ENCODE peak calls at places on chromosomes 12 and 14, in nine cellular contexts. X is ovary, J is HCT116, H is A549, S is stomach, Z is sigmoid colon, Y is testis, G is suprapubic skin, I is uterus. V is an unnamed sample.
A peak's percentile ranks its signal among the peaks of the same experiment; 100 is the strongest.

GRCh38 chr12:3416670-3417069 is 74.3 kb upstream of the PRMT8 start:
- DNase-seq in X (no peak), J (no peak), H (no peak), S (no peak), Z (no peak), Y (no peak), G (no peak), I (no peak), V (no peak)

GRCh38 chr12:49342914-49343731 is 3.6 kb upstream of the DNAJC22 start:
- DNase-seq in X (no peak), J (no peak), H (peak; percentile 35), S (peak; percentile 24), Z (peak; percentile 65), Y (no peak), G (no peak), I (no peak), V (no peak)

GRCh38 chr12:132520421-132521199 is 30.7 kb downstream of the FBRSL1 start:
- DNase-seq in X (no peak), J (no peak), H (no peak), S (no peak), Z (no peak), Y (no peak), G (no peak), I (no peak), V (no peak)

GRCh38 chr12:107320031-107320928 is 226.9 kb upstream of the CRY1 start:
- DNase-seq in X (no peak), J (no peak), H (peak; percentile 81), S (no peak), Z (no peak), Y (peak; percentile 30), G (no peak), I (no peak), V (peak; percentile 59)

GRCh38 chr14:61300209-61300608 is 19.1 kb upstream of the TMEM30B start:
- DNase-seq in X (no peak), J (no peak), H (no peak), S (no peak), Z (no peak), Y (no peak), G (no peak), I (no peak), V (no peak)

GRCh38 chr12:19739195-19739776 is 300.0 kb downstream of the AEBP2 start:
- DNase-seq in X (peak; percentile 54), J (peak; percentile 40), H (peak; percentile 74), S (no peak), Z (no peak), Y (peak; percentile 67), G (no peak), I (no peak), V (peak; percentile 52)

GRCh38 chr12:47837190-47838171 is 17.8 kb upstream of the HDAC7 start:
- DNase-seq in X (peak; percentile 84), J (peak; percentile 66), H (peak; percentile 82), S (peak; percentile 79), Z (peak; percentile 90), Y (peak; percentile 84), G (no peak), I (peak; percentile 79), V (peak; percentile 68)

GRCh38 chr12:104712477-104712876 is 245.6 kb downstream of the SLC41A2 start:
- DNase-seq in X (no peak), J (no peak), H (no peak), S (no peak), Z (no peak), Y (no peak), G (no peak), I (no peak), V (no peak)

DNA sequence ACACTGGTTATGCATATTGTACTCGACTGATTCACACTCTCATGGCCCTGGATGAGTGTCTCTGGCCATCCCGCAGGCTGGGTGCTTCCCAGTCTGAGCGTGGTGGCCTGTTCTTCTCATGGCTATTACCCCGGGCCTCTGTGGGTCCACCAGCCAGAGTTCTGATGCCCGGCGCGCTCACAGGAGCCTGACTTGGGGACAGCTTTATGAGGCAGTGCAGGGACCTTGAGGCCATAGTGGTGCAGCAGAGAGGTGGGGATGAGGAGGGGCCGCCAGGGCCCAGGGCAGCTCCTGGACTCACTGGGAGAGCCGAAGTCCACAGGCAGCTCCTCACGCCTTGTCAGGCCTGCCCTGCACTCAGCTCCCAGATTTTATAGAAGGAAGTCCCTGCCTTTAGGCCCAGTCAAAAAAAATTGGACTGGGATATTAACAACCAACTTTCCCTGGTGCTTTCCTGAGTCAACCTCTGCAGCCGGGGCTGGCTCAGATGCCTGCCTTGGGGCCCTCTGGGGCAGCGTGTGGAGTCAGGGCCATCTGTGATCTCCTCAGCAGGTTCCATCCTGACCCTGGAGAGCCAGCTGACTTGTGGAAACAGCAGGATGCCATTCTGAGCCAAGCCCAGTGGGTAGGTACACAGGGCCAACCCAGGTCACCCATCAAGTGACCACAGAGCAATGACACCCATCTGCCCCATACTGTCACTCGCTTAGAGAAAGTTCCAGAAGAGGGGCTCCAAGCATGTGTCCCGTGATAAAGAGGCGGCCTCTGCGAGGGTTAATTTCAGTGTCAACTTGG is 89.4 kb upstream of the DIO3 start:
- DNase-seq in X (no peak), J (no peak), H (no peak), S (peak; percentile 17), Z (peak; percentile 46), Y (no peak), G (peak; percentile 62), I (peak; percentile 8), V (no peak)
- H3K4me3 ChIP-seq in X (no peak overlapping the region), J (no peak overlapping the region), H (no peak overlapping the region), S (no peak overlapping the region), Z (no peak overlapping the region), Y (no peak overlapping the region), G (no peak overlapping the region), I (no peak overlapping the region), V (no peak overlapping the region)

GRCh38 chr12:123617144-123617543 is 15.2 kb downstream of the DDX55 start:
- DNase-seq in X (no peak), J (no peak), H (no peak), S (no peak), Z (no peak), Y (no peak), G (no peak), I (no peak), V (no peak)

GRCh38 chr12:123614531-123614930 is 12.6 kb downstream of the DDX55 start:
- DNase-seq in X (no peak), J (no peak), H (no peak), S (no peak), Z (no peak), Y (no peak), G (no peak), I (no peak), V (no peak)

GRCh38 chr12:123621101-123621500 is 12.4 kb downstream of the EIF2B1 start:
- DNase-seq in X (no peak), J (no peak), H (no peak), S (no peak), Z (no peak), Y (no peak), G (no peak), I (no peak), V (no peak)

GRCh38 chr12:123614110-123614509 is 12.2 kb downstream of the DDX55 start:
- DNase-seq in X (no peak), J (no peak), H (no peak), S (no peak), Z (no peak), Y (no peak), G (no peak), I (no peak), V (no peak)

DNA sequence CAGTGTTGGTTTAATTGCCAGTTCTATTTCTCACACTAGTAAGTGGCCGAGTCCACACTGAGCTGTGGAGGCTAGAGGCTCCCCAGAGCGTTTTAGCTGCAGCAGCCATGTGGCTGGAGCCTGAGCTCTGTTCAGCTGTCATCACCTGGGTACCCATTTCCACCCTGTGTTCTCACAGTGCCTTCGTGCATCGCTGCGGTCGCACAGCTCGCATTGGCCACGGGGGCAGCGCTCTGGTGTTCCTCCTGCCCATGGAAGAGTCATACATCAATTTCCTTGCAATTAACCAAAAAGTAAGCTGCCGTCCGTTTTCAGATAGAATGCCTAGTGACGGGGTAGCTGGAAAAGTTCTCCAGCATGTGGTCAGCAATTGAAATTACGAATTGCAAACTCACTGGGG is 15.7 kb downstream of the DDX55 start:
- DNase-seq in X (no peak), J (no peak), H (no peak), S (no peak), Z (no peak), Y (no peak), G (no peak), I (no peak), V (no peak)
- TF ChIP-seq POLR2A in X (no peak), J (no peak), H (no peak), S (no peak), Z (no peak), Y (no peak), G (no peak), I (no peak), V (no peak)

GRCh38 chr14:93013368-93013719 is 90.4 kb downstream of the CHGA start:
- DNase-seq in X (no peak), J (no peak), H (no peak), S (no peak), Z (no peak), Y (peak; percentile 43), G (no peak), I (no peak), V (no peak)
- H3K4me3 ChIP-seq in X (no peak overlapping the region), J (no peak overlapping the region), H (no peak overlapping the region), S (no peak overlapping the region), Z (no peak overlapping the region), Y (no peak overlapping the region), G (no peak overlapping the region), I (no peak overlapping the region), V (no peak overlapping the region)

GRCh38 chr12:51051787-51052186 is 3.7 kb downstream of the LETMD1 start:
- DNase-seq in X (no peak), J (no peak), H (no peak), S (no peak), Z (no peak), Y (no peak), G (no peak), I (no peak), V (no peak)

GRCh38 chr12:51049525-51049924 is 1.4 kb downstream of the LETMD1 start:
- DNase-seq in X (no peak), J (no peak), H (no peak), S (no peak), Z (no peak), Y (no peak), G (no peak), I (no peak), V (no peak)

GRCh38 chr12:51048601-51049369 is 658 bp downstream of the LETMD1 start:
- DNase-seq in X (no peak), J (no peak), H (no peak), S (no peak), Z (no peak), Y (no peak), G (no peak), I (no peak), V (no peak)

DNA sequence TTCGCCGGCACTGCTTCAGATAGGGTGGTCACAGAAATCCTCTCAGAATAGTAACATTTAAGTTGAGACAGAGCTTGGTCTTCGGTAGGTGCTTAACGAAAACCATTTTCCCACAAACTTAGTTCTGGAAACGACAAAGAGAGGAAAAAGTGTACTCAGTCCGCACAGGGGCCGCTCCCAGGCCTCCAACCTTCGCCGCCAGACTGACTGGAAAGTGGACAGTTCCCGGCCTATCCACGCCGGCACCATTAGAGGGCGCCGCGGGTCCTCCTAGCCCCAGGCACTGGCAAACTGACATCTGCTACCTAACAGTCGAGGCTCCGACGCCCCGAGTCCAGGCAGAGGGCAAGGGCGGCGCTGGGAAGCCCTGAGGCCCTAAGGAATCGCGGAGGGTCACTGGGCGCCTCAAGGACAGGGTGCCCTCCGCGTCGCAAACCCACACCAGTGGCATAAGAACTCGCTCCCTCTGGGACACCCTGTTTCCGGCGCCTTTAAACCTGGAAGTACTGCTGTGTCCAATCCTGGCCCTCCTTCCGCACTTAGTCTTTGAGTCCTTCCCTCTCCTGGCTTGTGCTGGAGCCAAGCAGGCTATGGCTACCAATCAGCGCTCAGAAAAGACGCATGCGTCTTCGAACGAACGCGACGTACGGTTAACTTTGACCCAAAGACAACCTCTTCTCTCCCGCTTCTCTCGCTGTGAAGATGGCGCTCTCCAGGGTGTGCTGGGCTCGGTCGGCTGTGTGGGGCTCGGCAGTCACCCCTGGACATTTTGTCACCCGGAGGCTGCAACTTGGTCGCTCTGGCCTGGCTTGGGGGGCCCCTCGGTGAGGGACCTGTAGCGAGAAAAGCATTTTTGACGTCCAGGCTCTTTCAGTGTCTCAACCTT is at the start of gene LETMD1:
- DNase-seq in X (peak; percentile 94), J (peak; percentile 99), H (peak; percentile 99), S (peak; percentile 94), Z (peak; percentile 98), Y (peak; percentile 98), G (peak; percentile 94), I (peak; percentile 93), V (peak; percentile 96)
- TF ChIP-seq POLR2A in X (peak; percentile 46), J (peak; percentile 75), H (peak; percentile 69), S (no peak), Z (peak; percentile 50), Y (no peak), G (peak; percentile 59), I (peak; percentile 64), V (peak; percentile 87)